ENCODE peak calls at places on chromosomes 12 and 14, in ten cellular contexts. K is CD8-positive, alpha-beta T cell; H is HFF-Myc; I is astrocyte of the spinal cord; U is ovary; Q is AG09309; V is stomach; P is fibroblast of mammary gland; F is astrocyte of the cerebellum; B is NT2/D1. T is an unnamed sample.

GRCh38 chr12:120367252-120367923 is 1.6 kb downstream of the MSI1 start:
- DNase-seq in P (no peak), Q (no peak), V (no peak), I (no peak), F (no peak), B (no peak), K (no peak), U (no peak), H (no peak), T (no peak)

GRCh38 chr12:27965411-27965810 is 7.1 kb downstream of the PTHLH start:
- DNase-seq in H (no peak), B (no peak), Q (no peak), K (no peak), F (peak; percentile 63), U (no peak), P (peak; percentile 48), I (peak; percentile 67), V (no peak), T (peak; percentile 47)

GRCh38 chr14:95197498-95198010 is 40.2 kb upstream of the DICER1 start:
- DNase-seq in U (no peak), F (no peak), B (no peak), P (no peak), V (peak; percentile 60), Q (no peak), K (no peak), H (no peak), I (no peak), T (peak; percentile 75)

GRCh38 chr12:58811346-58811745 is 109.0 kb downstream of the LRIG3 start:
- DNase-seq in P (no peak), Q (no peak), V (no peak), I (no peak), F (no peak), H (no peak), U (no peak), K (no peak), B (no peak), T (no peak)

GRCh38 chr14:31206536-31207286 is 882 bp downstream of the HECTD1 start:
- DNase-seq in B (no peak), H (no peak), V (peak; percentile 50), Q (no peak), P (no peak), U (no peak), F (no peak), K (peak; percentile 27), I (peak; percentile 9), T (peak; percentile 49)

GRCh38 chr12:49233842-49234526 is 30.9 kb upstream of the TUBA1C start:
- DNase-seq in B (no peak), V (peak; percentile 45), H (no peak), Q (no peak), K (no peak), I (peak; percentile 59), F (no peak), U (peak; percentile 48), P (no peak), T (no peak)

GRCh38 chr12:108955225-108955835 is 65.5 kb downstream of the SVOP start:
- DNase-seq in I (peak; percentile 10), K (no peak), F (no peak), P (peak; percentile 44), U (no peak), B (no peak), Q (no peak), V (no peak), H (no peak), T (peak; percentile 60)

GRCh38 chr14:24378981-24379906 is 11.3 kb downstream of the NFATC4 start:
- DNase-seq in B (no peak), F (no peak), P (no peak), V (no peak), K (no peak), H (no peak), U (no peak), Q (no peak), I (no peak), T (peak; percentile 60)

GRCh38 chr12:111841750-111842555 is at the start of gene MAPKAPK5:
- DNase-seq in U (peak; percentile 95), I (peak; percentile 97), P (peak; percentile 94), H (peak; percentile 82), V (peak; percentile 95), B (peak; percentile 92), K (peak; percentile 96), Q (peak; percentile 71), F (peak; percentile 86), T (peak; percentile 96)

GRCh38 chr12:18320036-18320617 is 58.8 kb downstream of the PIK3C2G start:
- DNase-seq in K (no peak), V (no peak), B (peak; percentile 63), Q (peak; percentile 37), U (no peak), F (peak; percentile 56), I (peak; percentile 75), H (peak; percentile 30), P (peak; percentile 69), T (peak; percentile 81)

GRCh38 chr12:54039417-54040147 is 6.7 kb downstream of the HOXC5 start:
- DNase-seq in P (peak; percentile 84), B (no peak), F (no peak), I (peak; percentile 52), V (no peak), K (no peak), H (no peak), Q (no peak), U (peak; percentile 86), T (no peak)

GRCh38 chr14:88204221-88204620 is 118.8 kb downstream of the KCNK10 start:
- DNase-seq in P (no peak), V (no peak), K (no peak), H (no peak), I (no peak), B (no peak), F (no peak), U (no peak), Q (no peak), T (no peak)

GRCh38 chr14:88212691-88213090 is 110.4 kb downstream of the KCNK10 start:
- DNase-seq in I (no peak), U (no peak), B (no peak), P (no peak), Q (no peak), F (no peak), K (no peak), V (no peak), H (no peak), T (no peak)

GRCh38 chr14:88208858-88209257 is 114.2 kb downstream of the KCNK10 start:
- DNase-seq in Q (no peak), U (no peak), F (no peak), B (no peak), P (no peak), V (no peak), I (no peak), H (no peak), K (no peak), T (no peak)

GRCh38 chr14:88210426-88210825 is 112.6 kb downstream of the KCNK10 start:
- DNase-seq in V (no peak), H (no peak), F (no peak), Q (no peak), P (no peak), I (no peak), U (peak; percentile 29), B (no peak), K (no peak), T (no peak)

DNA sequence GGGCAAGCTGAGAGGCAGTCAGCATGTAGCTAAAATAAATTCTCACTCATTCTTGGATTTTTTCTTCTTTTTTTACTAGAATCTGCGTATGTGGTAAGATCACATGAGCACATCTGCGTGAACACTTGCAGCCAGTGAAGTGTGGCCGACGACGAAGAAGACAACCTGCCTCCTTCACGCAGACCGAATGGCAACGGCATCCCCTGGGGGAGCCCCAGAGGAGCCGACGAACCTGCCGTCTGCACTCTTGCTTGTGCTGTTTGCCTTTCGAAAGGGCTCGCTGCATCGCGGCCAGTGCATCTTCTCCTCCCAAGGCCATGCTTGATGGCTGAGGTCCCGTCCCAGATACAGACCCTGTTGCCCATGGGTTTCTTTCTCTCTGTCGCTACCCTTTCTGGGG is 113.8 kb downstream of the KCNK10 start:
- DNase-seq in Q (no peak), P (no peak), I (no peak), K (no peak), F (no peak), U (no peak), H (no peak), B (no peak), V (no peak), T (no peak)
- H3K4me3 ChIP-seq in Q (no peak overlapping the region), P (no peak overlapping the region), I (no peak overlapping the region), K (no peak overlapping the region), F (no peak overlapping the region), U (no peak overlapping the region), H (no peak overlapping the region), B (no peak overlapping the region), V (no peak overlapping the region), T (no peak overlapping the region)

DNA sequence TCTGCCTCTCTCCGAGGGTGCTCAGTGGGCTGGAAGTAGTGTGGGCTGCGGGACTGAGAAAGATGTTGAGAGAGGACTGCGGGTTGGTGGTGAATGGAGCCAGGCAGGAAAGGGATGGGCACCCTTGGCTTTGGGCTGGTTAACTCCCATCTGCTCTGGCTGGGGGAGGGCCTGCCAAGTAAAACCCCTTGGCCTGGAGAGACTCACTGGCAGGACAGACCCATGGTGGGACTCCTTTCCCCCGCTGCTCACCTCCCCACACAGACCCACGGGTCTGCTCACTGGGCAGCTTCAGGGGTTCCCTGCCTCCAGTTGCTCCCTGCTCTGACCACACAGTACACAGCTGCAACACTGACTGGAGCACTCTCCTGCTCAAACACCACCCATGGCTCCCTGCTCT is 54.1 kb downstream of the KRT80 start:
- DNase-seq in K (no peak), P (no peak), V (no peak), I (no peak), Q (no peak), F (no peak), B (no peak), U (no peak), H (no peak), T (no peak)
- H3K4me3 ChIP-seq in K (no peak overlapping the region), P (no peak overlapping the region), V (no peak overlapping the region), I (no peak overlapping the region), Q (no peak overlapping the region), F (no peak overlapping the region), B (no peak overlapping the region), U (no peak overlapping the region), H (no peak overlapping the region), T (no peak overlapping the region)

GRCh38 chr12:67515679-67516363 is 132.7 kb upstream of the DYRK2 start:
- DNase-seq in B (no peak), U (no peak), P (no peak), F (no peak), Q (no peak), V (peak; percentile 57), I (no peak), H (peak; percentile 14), K (no peak), T (no peak)
- H3K4me3 ChIP-seq in B (no peak overlapping the region), U (no peak overlapping the region), P (no peak overlapping the region), F (no peak overlapping the region), Q (no peak overlapping the region), V (no peak overlapping the region), I (no peak overlapping the region), H (no peak overlapping the region), K (no peak overlapping the region), T (no peak overlapping the region)

DNA sequence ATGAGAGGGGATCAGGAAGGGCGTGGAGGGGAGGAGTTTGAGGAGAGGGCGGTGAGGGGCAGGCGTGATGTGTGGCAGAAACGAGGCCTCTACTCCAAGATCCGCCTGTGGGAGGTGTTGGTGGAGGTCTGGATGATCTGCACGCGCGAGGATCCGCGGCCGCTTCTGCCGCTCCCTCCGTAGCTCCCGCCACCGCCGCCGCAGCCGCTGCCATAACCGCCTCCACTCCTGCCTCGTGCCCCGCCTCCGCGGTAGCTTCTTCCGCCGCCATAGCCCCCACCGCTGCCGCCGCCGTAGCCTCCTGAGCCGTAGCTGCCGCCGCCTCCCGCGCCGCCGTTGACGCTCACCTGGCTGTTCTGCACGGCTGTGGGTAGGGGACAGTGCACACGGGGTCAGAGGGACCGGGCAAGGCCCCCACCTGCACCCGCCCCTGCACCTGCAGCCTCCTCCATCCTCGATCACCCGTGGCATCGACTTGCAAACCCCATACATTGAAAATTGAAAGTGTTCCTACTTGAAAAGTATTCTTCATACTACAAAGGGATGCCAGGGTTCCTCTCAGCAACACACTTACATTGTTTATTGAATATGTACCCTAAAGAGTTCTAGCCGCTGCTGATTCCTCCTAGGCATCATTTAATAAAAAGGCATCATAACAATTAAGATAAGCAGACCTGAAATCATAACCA is 11.0 kb upstream of the KRT1 start:
- DNase-seq in I (no peak), H (no peak), P (no peak), F (no peak), K (peak; percentile 22), U (no peak), V (no peak), B (no peak), Q (no peak), T (no peak)
- H3K4me3 ChIP-seq in I (no peak overlapping the region), H (no peak overlapping the region), P (no peak overlapping the region), F (no peak overlapping the region), K (peak overlapping the region; percentile 44), U (peak overlapping the region; percentile 29), V (peak overlapping the region; percentile 48), B (peak overlapping the region; percentile 36), Q (no peak overlapping the region), T (no peak overlapping the region)

T was measured in epithelial cell of esophagus.